ENCODE peak calls at places on chromosomes 13 and 19, in ten cellular contexts. Q, U, D, Z, A, E, C, L, H and V are unnamed samples.

GRCh38 chr13:37616131-37616530 is 17.6 kb upstream of the POSTN start:
- DNase-seq in C (no peak), Q (no peak), H (no peak), E (no peak), A (peak; percentile 43), D (no peak), L (no peak), U (no peak), Z (no peak), V (no peak)

GRCh38 chr19:6955082-6955481 is 66.1 kb downstream of the MBD3L2B start:
- DNase-seq in H (no peak), Q (no peak), A (no peak), D (no peak), U (no peak), L (no peak), E (no peak), Z (no peak), C (no peak), V (no peak)

GRCh38 chr19:13882419-13882795 is 5.5 kb downstream of the NANOS3 start:
- DNase-seq in Q (no peak), A (no peak), U (no peak), E (no peak), H (no peak), L (no peak), C (no peak), Z (no peak), D (no peak), V (no peak)

GRCh38 chr13:110575322-110576069 is 14.0 kb upstream of the RAB20 start:
- DNase-seq in Z (no peak), H (no peak), L (peak; percentile 21), C (no peak), U (peak; percentile 61), D (no peak), E (peak; percentile 91), Q (no peak), A (peak; percentile 43), V (peak; percentile 58)

GRCh38 chr13:105410602-105411001 is 1124.9 kb downstream of the EFNB2 start:
- DNase-seq in D (peak; percentile 21), C (peak; percentile 69), A (peak; percentile 41), U (peak; percentile 54), E (peak; percentile 65), L (peak; percentile 51), H (peak; percentile 39), Z (peak; percentile 40), Q (peak; percentile 7), V (peak; percentile 1)

GRCh38 chr13:52001120-52001731 is 10.0 kb downstream of the ATP7B start:
- DNase-seq in Z (no peak), H (no peak), C (no peak), D (no peak), L (peak; percentile 66), Q (peak; percentile 10), A (peak; percentile 66), E (no peak), U (no peak), V (peak; percentile 70)

GRCh38 chr19:13761423-13761822 is 2.9 kb upstream of the MRI1 start:
- DNase-seq in A (no peak), U (no peak), L (no peak), C (no peak), D (no peak), E (no peak), Z (no peak), H (no peak), Q (no peak), V (no peak)

GRCh38 chr13:114119196-114119595 is 13.2 kb downstream of the RASA3 start:
- DNase-seq in U (no peak), Q (peak; percentile 88), E (no peak), D (no peak), L (peak; percentile 92), H (no peak), C (no peak), Z (no peak), A (peak; percentile 91), V (peak; percentile 91)

GRCh38 chr13:43127103-43127817 is 103.9 kb downstream of the DNAJC15 start:
- DNase-seq in D (no peak), Z (no peak), A (peak; percentile 15), H (no peak), Q (no peak), C (no peak), U (no peak), E (no peak), L (no peak), V (no peak)

GRCh38 chr13:112874751-112875300 is 94.2 kb upstream of the MCF2L start:
- DNase-seq in C (no peak), U (peak; percentile 14), Q (no peak), Z (no peak), E (no peak), H (no peak), L (no peak), A (no peak), D (no peak), V (no peak)
- TF ChIP-seq CTCF in C (no peak), U (no peak), Q (no peak), Z (no peak), E (no peak), H (no peak), L (no peak), A (no peak), D (no peak), V (no peak)

GRCh38 chr13:19324325-19324724 is 142.7 kb upstream of the TUBA3C start:
- DNase-seq in C (no peak), H (no peak), E (no peak), D (no peak), Z (no peak), U (no peak), L (no peak), Q (no peak), A (no peak), V (no peak)

GRCh38 chr13:19332380-19332779 is 150.8 kb upstream of the TUBA3C start:
- DNase-seq in D (no peak), Z (no peak), Q (no peak), L (no peak), A (no peak), C (no peak), E (no peak), U (no peak), H (no peak), V (no peak)

DNA sequence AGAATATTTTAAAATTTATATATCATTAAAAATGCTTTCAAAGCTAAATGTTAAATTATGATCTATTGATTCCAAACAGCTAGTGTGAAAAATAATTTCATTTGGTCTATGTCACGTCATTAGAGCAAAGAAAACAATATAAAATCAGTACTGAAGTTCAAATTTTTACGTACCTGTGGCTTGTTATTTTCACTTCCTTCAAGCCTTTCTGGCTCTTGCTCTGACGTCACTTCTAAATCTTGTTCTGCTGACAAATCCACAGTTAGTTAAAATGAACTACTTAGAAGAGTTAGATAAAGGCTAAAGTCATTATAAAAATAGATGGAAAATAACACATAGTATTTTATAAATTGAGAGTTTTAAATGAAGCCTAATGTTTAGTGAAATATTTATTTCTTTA is 147.7 kb upstream of the TUBA3C start:
- DNase-seq in H (no peak), L (no peak), U (no peak), Z (no peak), D (no peak), C (no peak), Q (no peak), E (no peak), A (no peak), V (no peak)
- H3K4me3 ChIP-seq in H (no peak overlapping the region), L (no peak overlapping the region), U (no peak overlapping the region), Z (no peak overlapping the region), D (no peak overlapping the region), C (no peak overlapping the region), Q (no peak overlapping the region), E (no peak overlapping the region), A (no peak overlapping the region), V (no peak overlapping the region)

GRCh38 chr19:32719611-32720059 is at the start of gene TDRD12:
- DNase-seq in C (no peak), H (no peak), A (no peak), D (no peak), U (peak; percentile 15), L (no peak), E (peak; percentile 2), Q (no peak), Z (no peak), V (no peak)

GRCh38 chr19:32717496-32717895 is 2.1 kb upstream of the TDRD12 start:
- DNase-seq in D (no peak), H (no peak), C (no peak), U (no peak), L (no peak), E (no peak), Z (no peak), A (no peak), Q (no peak), V (no peak)

GRCh38 chr19:32718286-32718685 is 1.3 kb upstream of the TDRD12 start:
- DNase-seq in E (no peak), L (no peak), Q (no peak), H (no peak), A (no peak), Z (no peak), C (no peak), D (no peak), U (no peak), V (no peak)

GRCh38 chr19:32720936-32721250 is 1.3 kb downstream of the TDRD12 start:
- DNase-seq in U (no peak), L (no peak), D (no peak), A (no peak), Z (no peak), Q (no peak), H (no peak), E (no peak), C (no peak), V (no peak)

DNA sequence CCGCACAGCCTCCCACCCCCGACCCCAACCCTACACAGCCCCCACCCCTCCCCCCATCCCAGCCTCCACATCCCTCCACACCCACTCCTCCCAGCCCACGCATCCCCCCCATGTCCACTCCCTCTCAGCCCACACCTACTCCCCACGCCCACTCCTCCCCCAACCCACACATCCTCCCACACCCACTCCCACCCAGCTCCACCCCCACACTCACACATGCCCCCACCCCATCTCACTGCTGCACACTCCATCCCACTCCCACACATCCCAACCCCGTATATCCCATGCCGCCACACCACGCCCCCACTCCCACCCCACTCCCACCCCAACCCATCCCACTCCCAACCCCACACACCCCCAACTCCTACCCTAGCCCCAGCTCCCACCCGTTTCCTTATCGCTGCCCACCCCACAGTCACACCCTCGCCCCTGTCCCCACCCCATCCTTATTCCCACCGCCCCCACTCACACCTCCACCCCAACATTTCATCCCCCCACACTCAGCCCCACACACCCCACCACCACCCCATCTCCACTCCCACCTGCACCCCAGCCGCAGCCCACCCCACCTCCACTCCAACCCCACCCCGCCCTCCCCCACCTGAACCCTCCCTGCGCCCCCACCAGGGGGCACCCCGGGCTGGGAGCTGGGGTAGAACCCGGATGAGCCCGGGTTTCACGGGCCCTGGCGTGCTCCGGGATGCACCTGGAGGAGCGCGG is 809 bp downstream of the TDRD12 start:
- DNase-seq in D (no peak), A (no peak), H (no peak), U (no peak), Z (no peak), E (no peak), L (no peak), Q (no peak), C (no peak), V (no peak)
- TF ChIP-seq CTCF in D (no peak), A (no peak), H (no peak), U (no peak), Z (no peak), E (no peak), L (no peak), Q (no peak), C (no peak), V (no peak)

GRCh38 chr13:108326318-108326717 is 56.8 kb downstream of the TNFSF13B start:
- DNase-seq in C (peak; percentile 19), D (no peak), A (no peak), Z (no peak), H (no peak), U (no peak), Q (no peak), L (peak; percentile 21), E (no peak), V (no peak)
- H3K4me3 ChIP-seq in C (no peak overlapping the region), D (no peak overlapping the region), A (no peak overlapping the region), Z (no peak overlapping the region), H (no peak overlapping the region), U (no peak overlapping the region), Q (no peak overlapping the region), L (no peak overlapping the region), E (no peak overlapping the region), V (no peak overlapping the region)